ENCODE peak calls at places on chromosomes 7 and 10, in nine cellular contexts. O, X, M, Y, T, L, D, P and J are unnamed samples.

GRCh38 chr10:75335983-75336382 is 65.6 kb downstream of the ZNF503 start:
- DNase-seq in T (no peak), D (no peak), O (no peak), X (no peak), M (no peak), L (no peak), P (no peak), Y (no peak), J (no peak)

GRCh38 chr7:2807846-2808772 is 36.0 kb downstream of the GNA12 start:
- DNase-seq in P (no peak), X (no peak), T (no peak), O (no peak), L (no peak), M (peak; percentile 68), Y (no peak), D (no peak), J (peak; percentile 61)

GRCh38 chr10:101631821-101632475 is 43.8 kb downstream of the DPCD start:
- DNase-seq in O (no peak), M (no peak), D (peak; percentile 27), L (no peak), T (no peak), P (no peak), X (no peak), Y (no peak), J (peak; percentile 20)

GRCh38 chr10:105464961-105465360 is 823.9 kb downstream of the SORCS3 start:
- DNase-seq in M (no peak), Y (no peak), X (no peak), O (no peak), D (no peak), T (no peak), L (no peak), P (no peak), J (no peak)

GRCh38 chr10:80477813-80478212 is 23.7 kb downstream of the TSPAN14 start:
- DNase-seq in L (no peak), Y (no peak), O (peak; percentile 92), T (no peak), X (no peak), D (peak; percentile 58), P (no peak), M (peak; percentile 92), J (peak; percentile 89)

GRCh38 chr7:142670504-142670903 is 78.8 kb upstream of the PRSS1 start:
- DNase-seq in L (no peak), P (no peak), O (no peak), D (no peak), T (no peak), M (no peak), X (no peak), Y (no peak), J (no peak)

GRCh38 chr10:30059209-30060107 is at the start of gene JCAD:
- DNase-seq in M (no peak), L (peak; percentile 80), P (peak; percentile 68), D (peak; percentile 45), X (peak; percentile 68), T (peak; percentile 80), O (no peak), Y (peak; percentile 87), J (no peak)

GRCh38 chr7:148527717-148528168 is 62.8 kb upstream of the C7orf33 start:
- DNase-seq in L (peak; percentile 76), D (peak; percentile 82), M (peak; percentile 71), Y (peak; percentile 50), P (peak; percentile 27), T (peak; percentile 84), O (peak; percentile 69), X (peak; percentile 63), J (peak; percentile 74)

GRCh38 chr7:159218216-159219006 is 73.7 kb upstream of the VIPR2 start:
- DNase-seq in X (no peak), O (no peak), T (no peak), P (no peak), M (no peak), L (no peak), Y (no peak), D (no peak), J (no peak)

GRCh38 chr10:56469482-56469881 is 108.4 kb upstream of the ZWINT start:
- DNase-seq in M (no peak), Y (no peak), X (no peak), D (no peak), T (no peak), L (no peak), O (no peak), P (no peak), J (no peak)

DNA sequence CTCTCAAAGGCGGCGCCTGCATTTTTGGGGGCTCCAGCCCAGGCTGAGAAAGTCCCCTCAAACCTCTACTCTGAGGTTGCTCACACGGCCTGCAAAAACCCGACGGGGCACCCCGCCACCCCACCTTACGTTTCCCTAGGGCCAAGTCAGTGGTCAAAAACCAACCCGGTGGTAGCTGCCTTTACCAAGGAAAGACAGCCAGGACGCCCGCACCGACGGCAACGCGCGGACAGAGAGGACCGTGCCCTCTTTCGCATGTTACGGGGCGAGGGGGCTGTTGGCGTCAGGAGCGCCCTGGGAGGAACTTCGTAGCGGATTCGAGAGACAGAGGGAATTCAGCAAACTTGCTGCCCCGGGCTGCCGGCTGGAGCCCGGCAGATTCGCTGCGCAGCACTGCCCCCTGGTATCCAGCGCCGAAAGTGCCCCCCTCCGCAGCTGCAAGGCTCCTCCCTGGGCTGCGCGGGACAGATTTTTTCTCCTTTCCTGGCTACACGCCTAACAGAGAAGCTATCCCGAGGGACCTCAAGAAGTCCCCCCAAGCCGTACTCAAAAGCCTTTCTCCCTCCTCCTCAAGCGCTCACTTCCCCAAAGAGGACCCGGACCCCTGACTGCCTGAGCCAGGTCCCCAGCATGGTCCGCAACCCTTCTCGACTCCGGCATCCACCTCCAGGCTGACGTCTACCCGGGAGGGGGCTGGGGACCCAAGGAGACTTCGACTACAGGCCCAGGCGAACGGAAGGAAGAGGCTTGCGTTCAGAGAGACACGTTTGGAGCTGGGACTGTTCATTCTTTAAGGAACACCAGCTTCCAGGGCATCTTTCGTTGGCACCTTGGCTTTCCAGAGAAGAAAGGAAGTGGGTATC is 27.7 kb upstream of the VAX1 start:
- DNase-seq in M (peak; percentile 33), P (no peak), T (peak; percentile 59), X (no peak), L (peak; percentile 13), O (peak; percentile 52), D (peak; percentile 41), Y (no peak), J (peak; percentile 32)
- H3K4me3 ChIP-seq in M (no peak overlapping the region), P (no peak overlapping the region), T (peak overlapping the region; percentile 40), X (no peak overlapping the region), L (no peak overlapping the region), O (no peak overlapping the region), D (peak overlapping the region; percentile 22), Y (peak overlapping the region; percentile 50), J (no peak overlapping the region)

GRCh38 chr7:98364220-98364619 is 36.7 kb downstream of the BAIAP2L1 start:
- DNase-seq in X (no peak), D (no peak), L (no peak), P (no peak), M (no peak), Y (no peak), O (no peak), T (no peak), J (no peak)
- TF ChIP-seq CTCF in X (no peak), D (no peak), L (no peak), P (no peak), M (no peak), Y (no peak), O (no peak), T (no peak), J (no peak)

DNA sequence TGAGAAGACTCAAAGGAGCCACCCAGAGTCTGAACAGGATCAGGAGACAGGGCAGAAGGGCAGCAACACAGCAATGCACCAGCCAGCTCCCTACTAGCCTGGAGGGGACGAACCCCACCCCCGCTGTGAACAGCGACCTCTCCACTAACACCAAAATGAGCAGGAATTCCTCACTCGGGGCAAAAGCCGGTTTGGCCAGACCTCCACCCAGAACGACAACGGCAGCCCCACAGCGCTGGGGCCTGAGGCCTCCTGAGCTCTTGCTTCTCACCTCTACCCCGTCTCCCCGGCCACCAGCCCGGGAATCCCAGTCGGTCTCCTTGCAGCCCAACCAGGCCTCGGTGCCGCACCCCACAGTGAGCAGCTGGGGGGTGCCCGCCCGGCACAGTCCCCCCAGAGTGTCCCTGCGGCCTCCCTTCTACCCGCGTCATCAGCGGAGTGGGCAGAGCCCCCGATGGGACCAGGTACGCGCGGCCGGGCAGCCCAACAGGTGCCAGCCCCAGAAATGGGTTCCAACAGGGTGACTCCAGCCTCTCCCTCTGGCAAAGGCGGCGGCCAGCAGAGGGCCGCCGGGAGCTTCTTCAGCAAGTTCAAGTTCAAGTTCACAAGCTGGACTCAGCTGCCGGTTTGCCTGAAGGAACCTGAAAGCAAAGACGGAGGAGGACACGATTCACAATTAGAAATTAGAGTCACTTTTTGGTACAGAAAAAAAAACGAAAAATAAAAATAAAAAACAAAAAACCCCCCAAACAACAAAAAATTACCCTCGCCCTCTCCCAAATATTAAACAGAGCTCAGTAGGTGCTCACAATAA is 129.0 kb downstream of the MARCHF5 start:
- DNase-seq in T (peak; percentile 57), X (no peak), D (peak; percentile 47), P (peak; percentile 33), L (peak; percentile 24), Y (peak; percentile 52), M (peak; percentile 31), O (peak; percentile 33), J (peak; percentile 63)
- H3K4me3 ChIP-seq in T (peak overlapping the region; percentile 46), X (no peak overlapping the region), D (peak overlapping the region; percentile 16), P (peak overlapping the region; percentile 39), L (peak overlapping the region; percentile 22), Y (peak overlapping the region; percentile 66), M (no peak overlapping the region), O (peak overlapping the region; percentile 32), J (peak overlapping the region; percentile 43)

GRCh38 chr7:1380821-1381580 is 78.3 kb downstream of the MICALL2 start:
- DNase-seq in P (no peak), O (no peak), X (no peak), L (no peak), M (no peak), T (no peak), Y (no peak), D (no peak), J (no peak)

GRCh38 chr7:1380211-1380815 is 79.0 kb downstream of the MICALL2 start:
- DNase-seq in P (no peak), T (no peak), M (no peak), O (no peak), Y (no peak), X (no peak), L (no peak), D (no peak), J (no peak)

GRCh38 chr7:1378610-1379180 is 80.6 kb downstream of the MICALL2 start:
- DNase-seq in L (no peak), P (no peak), M (no peak), D (no peak), Y (no peak), O (no peak), X (no peak), T (no peak), J (no peak)

GRCh38 chr7:1379202-1379601 is 80.1 kb downstream of the MICALL2 start:
- DNase-seq in L (no peak), D (no peak), T (no peak), P (no peak), O (no peak), M (no peak), X (no peak), Y (no peak), J (no peak)

DNA sequence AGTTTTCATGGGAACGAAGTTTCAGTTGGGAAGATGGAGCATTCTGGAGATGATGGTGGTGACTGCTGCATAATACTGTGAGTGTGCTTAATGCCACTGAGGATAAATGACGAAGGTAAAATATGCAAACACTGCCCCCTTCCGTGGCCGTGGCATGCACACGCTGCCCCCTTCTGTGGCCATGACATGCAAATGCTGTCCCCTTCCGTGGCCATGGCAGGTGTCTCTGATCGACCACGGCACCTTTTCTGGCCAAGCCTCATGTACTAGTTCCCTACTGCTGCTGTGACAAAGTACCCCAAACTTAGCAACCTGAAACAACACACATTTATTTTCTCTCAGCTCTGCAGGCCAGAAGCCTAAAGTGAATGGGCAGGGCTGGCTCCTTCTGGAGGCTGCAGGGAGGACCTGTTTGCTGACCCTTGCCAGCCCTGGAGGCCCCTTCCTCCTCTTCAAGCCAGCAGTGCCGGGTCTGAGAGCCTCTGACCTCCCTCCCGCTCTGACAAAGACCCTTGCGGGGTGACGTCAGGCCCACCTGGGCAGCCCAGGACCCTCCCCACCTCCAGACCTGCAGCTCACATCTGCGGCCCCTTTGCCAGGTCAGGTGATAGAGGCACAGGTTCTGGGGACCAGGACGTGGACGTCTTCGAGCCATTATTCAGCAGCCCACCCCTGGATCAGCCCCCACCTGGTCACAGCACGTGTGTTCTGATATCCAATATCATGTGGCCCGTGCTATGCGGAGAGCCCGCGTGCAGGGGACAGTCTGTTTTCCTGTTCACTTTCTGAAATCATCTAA is 82.0 kb downstream of the MICALL2 start:
- DNase-seq in L (no peak), D (no peak), T (no peak), O (no peak), P (no peak), X (no peak), M (no peak), Y (no peak), J (no peak)
- TF ChIP-seq CTCF in L (no peak), D (no peak), T (no peak), O (no peak), P (no peak), X (no peak), M (no peak), Y (no peak), J (no peak)